ENCODE peak calls at places on chromosomes 6 and 20, in five cellular contexts. One of them, this sample, is unnamed.

GRCh38 chr6:149963212-149963461 is 606 bp upstream of the ULBP1 start:
- DNase-seq in stomach: no peak
- DNase-seq in fibroblast of mammary gland: no peak
- DNase-seq in ovary: no peak
- DNase-seq in breast epithelium: no peak
- DNase-seq in this sample: peak; percentile 66

GRCh38 chr6:2126351-2126750 is 119.1 kb downstream of the GMDS start:
- DNase-seq in stomach: no peak
- DNase-seq in fibroblast of mammary gland: no peak
- DNase-seq in ovary: no peak
- DNase-seq in breast epithelium: no peak
- DNase-seq in this sample: no peak

GRCh38 chr20:17617212-17617867 is 47.5 kb downstream of the DSTN start:
- DNase-seq in stomach: peak; percentile 65
- DNase-seq in fibroblast of mammary gland: peak; percentile 44
- DNase-seq in ovary: peak; percentile 76
- DNase-seq in breast epithelium: peak; percentile 59
- DNase-seq in this sample: no peak

GRCh38 chr20:5484926-5485325 is 168.2 kb upstream of the PROKR2 start:
- DNase-seq in stomach: no peak
- DNase-seq in fibroblast of mammary gland: no peak
- DNase-seq in ovary: no peak
- DNase-seq in breast epithelium: no peak
- DNase-seq in this sample: no peak

GRCh38 chr6:29200767-29201662 is 30.3 kb downstream of the OR2J2 start:
- DNase-seq in stomach: no peak
- DNase-seq in fibroblast of mammary gland: no peak
- DNase-seq in ovary: no peak
- DNase-seq in breast epithelium: no peak
- DNase-seq in this sample: no peak

GRCh38 chr6:44054635-44055559 is 72.4 kb downstream of the MRPL14 start:
- DNase-seq in stomach: no peak
- DNase-seq in fibroblast of mammary gland: peak; percentile 95
- DNase-seq in ovary: no peak
- DNase-seq in breast epithelium: no peak
- DNase-seq in this sample: no peak

GRCh38 chr20:60559462-60559861 is 601.2 kb downstream of the CDH26 start:
- DNase-seq in stomach: no peak
- DNase-seq in fibroblast of mammary gland: no peak
- DNase-seq in ovary: no peak
- DNase-seq in breast epithelium: no peak
- DNase-seq in this sample: no peak

GRCh38 chr20:10511507-10512231 is 76.6 kb downstream of the SLX4IP start:
- DNase-seq in stomach: peak; percentile 79
- DNase-seq in fibroblast of mammary gland: peak; percentile 100
- DNase-seq in ovary: peak; percentile 88
- DNase-seq in breast epithelium: peak; percentile 85
- DNase-seq in this sample: no peak

GRCh38 chr6:12645941-12646340 is 70.6 kb upstream of the PHACTR1 start:
- DNase-seq in stomach: no peak
- DNase-seq in fibroblast of mammary gland: no peak
- DNase-seq in ovary: no peak
- DNase-seq in breast epithelium: no peak
- DNase-seq in this sample: no peak

GRCh38 chr6:130742282-130742681 is 84.9 kb upstream of the SMLR1 start:
- DNase-seq in stomach: no peak
- DNase-seq in fibroblast of mammary gland: no peak
- DNase-seq in ovary: no peak
- DNase-seq in breast epithelium: no peak
- DNase-seq in this sample: no peak

GRCh38 chr6:106116125-106116524 is 30.0 kb downstream of the PRDM1 start:
- DNase-seq in stomach: no peak
- DNase-seq in fibroblast of mammary gland: no peak
- DNase-seq in ovary: no peak
- DNase-seq in breast epithelium: peak; percentile 91
- DNase-seq in this sample: no peak

GRCh38 chr6:88208736-88209135 is 42.6 kb upstream of the CNR1 start:
- DNase-seq in stomach: no peak
- DNase-seq in fibroblast of mammary gland: peak; percentile 11
- DNase-seq in ovary: no peak
- DNase-seq in breast epithelium: no peak
- DNase-seq in this sample: no peak

GRCh38 chr6:143596857-143597256 is 80.9 kb upstream of the PHACTR2 start:
- DNase-seq in stomach: no peak
- DNase-seq in fibroblast of mammary gland: peak; percentile 75
- DNase-seq in ovary: peak; percentile 62
- DNase-seq in breast epithelium: no peak
- DNase-seq in this sample: no peak

GRCh38 chr6:129981598-129981997 is 36.8 kb upstream of the L3MBTL3 start:
- DNase-seq in stomach: no peak
- DNase-seq in fibroblast of mammary gland: peak; percentile 29
- DNase-seq in ovary: no peak
- DNase-seq in breast epithelium: no peak
- DNase-seq in this sample: no peak

GRCh38 chr6:134621858-134622257 is 303.9 kb upstream of the SGK1 start:
- DNase-seq in stomach: peak; percentile 74
- DNase-seq in fibroblast of mammary gland: peak; percentile 31
- DNase-seq in ovary: no peak
- DNase-seq in breast epithelium: peak; percentile 89
- DNase-seq in this sample: no peak

GRCh38 chr6:16239798-16240123 is 1.4 kb downstream of the GMPR start:
- DNase-seq in stomach: no peak
- DNase-seq in fibroblast of mammary gland: peak; percentile 35
- DNase-seq in ovary: no peak
- DNase-seq in breast epithelium: no peak
- DNase-seq in this sample: no peak

GRCh38 chr6:42514746-42515145 is 49.1 kb upstream of the UBR2 start:
- DNase-seq in stomach: no peak
- DNase-seq in fibroblast of mammary gland: no peak
- DNase-seq in ovary: no peak
- DNase-seq in breast epithelium: no peak
- DNase-seq in this sample: no peak

GRCh38 chr6:108876929-108877775 is 28.9 kb downstream of the ARMC2 start:
- DNase-seq in stomach: peak; percentile 55
- DNase-seq in fibroblast of mammary gland: peak; percentile 93
- DNase-seq in ovary: peak; percentile 71
- DNase-seq in breast epithelium: peak; percentile 51
- DNase-seq in this sample: no peak

GRCh38 chr6:151225919-151226318 is 13.8 kb upstream of the AKAP12 start:
- DNase-seq in stomach: no peak
- DNase-seq in fibroblast of mammary gland: no peak
- DNase-seq in ovary: no peak
- DNase-seq in breast epithelium: no peak
- DNase-seq in this sample: no peak

GRCh38 chr6:95589067-95589466 is 11.7 kb downstream of the MANEA start:
- DNase-seq in stomach: no peak
- DNase-seq in fibroblast of mammary gland: no peak
- DNase-seq in ovary: no peak
- DNase-seq in breast epithelium: no peak
- DNase-seq in this sample: no peak
- TF ChIP-seq CTCF in stomach: no peak
- TF ChIP-seq CTCF in fibroblast of mammary gland: no peak
- TF ChIP-seq CTCF in ovary: no peak
- TF ChIP-seq CTCF in breast epithelium: no peak
- TF ChIP-seq CTCF in this sample: no peak

GRCh38 chr20:63945921-63946920 is 10.0 kb downstream of the UCKL1 start:
- DNase-seq in stomach: no peak
- DNase-seq in fibroblast of mammary gland: no peak
- DNase-seq in ovary: no peak
- DNase-seq in breast epithelium: no peak
- DNase-seq in this sample: no peak

GRCh38 chr20:63950701-63951397 is 5.4 kb downstream of the UCKL1 start:
- DNase-seq in stomach: no peak
- DNase-seq in fibroblast of mammary gland: no peak
- DNase-seq in ovary: no peak
- DNase-seq in breast epithelium: no peak
- DNase-seq in this sample: peak; percentile 94

GRCh38 chr20:63946986-63947637 is 9.1 kb downstream of the UCKL1 start:
- DNase-seq in stomach: no peak
- DNase-seq in fibroblast of mammary gland: no peak
- DNase-seq in ovary: no peak
- DNase-seq in breast epithelium: no peak
- DNase-seq in this sample: no peak

GRCh38 chr20:63945031-63945658 is 11.1 kb downstream of the UCKL1 start:
- DNase-seq in stomach: no peak
- DNase-seq in fibroblast of mammary gland: no peak
- DNase-seq in ovary: no peak
- DNase-seq in breast epithelium: no peak
- DNase-seq in this sample: no peak

DNA sequence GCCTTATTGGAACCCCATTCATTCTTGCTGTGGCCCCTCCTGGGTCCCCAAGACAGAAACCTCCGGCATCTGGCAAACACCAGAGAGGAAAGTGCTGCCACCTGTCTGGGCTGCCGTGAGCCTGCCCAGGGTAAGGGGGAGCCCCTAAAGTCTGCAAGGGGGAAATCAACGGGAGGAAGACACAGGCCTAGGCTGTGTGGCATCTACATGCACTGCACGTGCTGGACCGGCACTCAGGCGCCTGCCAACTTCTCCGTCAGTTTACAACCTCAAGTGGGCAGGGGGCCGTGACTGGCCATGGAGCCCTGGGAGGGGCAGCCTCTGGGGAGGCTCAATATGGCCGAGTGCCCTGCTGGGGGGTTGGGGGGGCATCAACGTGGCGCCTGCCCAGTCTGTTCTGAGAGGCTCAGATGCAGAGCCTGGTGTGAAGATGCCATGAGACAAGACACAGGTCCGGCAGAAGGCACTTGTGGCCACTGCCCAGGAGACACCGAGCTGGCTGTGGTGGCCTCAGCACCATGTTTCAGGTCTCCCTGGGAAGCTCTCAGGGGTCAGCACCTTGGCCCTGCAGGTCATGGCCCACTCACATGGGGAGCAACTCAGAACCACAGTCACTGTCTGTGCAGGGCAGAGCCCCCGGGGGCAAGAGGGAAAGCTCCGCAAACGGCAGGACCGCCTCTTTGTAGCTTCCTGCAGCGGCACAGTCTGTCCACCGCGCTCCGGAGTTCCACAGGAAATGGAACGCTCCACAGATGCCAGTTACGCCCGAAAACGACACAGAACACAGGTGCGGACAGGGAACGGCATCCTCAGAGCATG is 8.4 kb downstream of the UCKL1 start:
- DNase-seq in stomach: no peak
- DNase-seq in fibroblast of mammary gland: no peak
- DNase-seq in ovary: no peak
- DNase-seq in breast epithelium: peak; percentile 63
- DNase-seq in this sample: no peak
- TF ChIP-seq CTCF in stomach: no peak
- TF ChIP-seq CTCF in fibroblast of mammary gland: no peak
- TF ChIP-seq CTCF in ovary: no peak
- TF ChIP-seq CTCF in breast epithelium: no peak
- TF ChIP-seq CTCF in this sample: no peak

GRCh38 chr6:18302561-18303439 is 38.5 kb upstream of the DEK start:
- DNase-seq in stomach: no peak
- DNase-seq in fibroblast of mammary gland: peak; percentile 45
- DNase-seq in ovary: no peak
- DNase-seq in breast epithelium: no peak
- DNase-seq in this sample: no peak
- TF ChIP-seq CTCF in stomach: no peak
- TF ChIP-seq CTCF in fibroblast of mammary gland: peak; percentile 12
- TF ChIP-seq CTCF in ovary: no peak
- TF ChIP-seq CTCF in breast epithelium: no peak
- TF ChIP-seq CTCF in this sample: peak; percentile 32

DNA sequence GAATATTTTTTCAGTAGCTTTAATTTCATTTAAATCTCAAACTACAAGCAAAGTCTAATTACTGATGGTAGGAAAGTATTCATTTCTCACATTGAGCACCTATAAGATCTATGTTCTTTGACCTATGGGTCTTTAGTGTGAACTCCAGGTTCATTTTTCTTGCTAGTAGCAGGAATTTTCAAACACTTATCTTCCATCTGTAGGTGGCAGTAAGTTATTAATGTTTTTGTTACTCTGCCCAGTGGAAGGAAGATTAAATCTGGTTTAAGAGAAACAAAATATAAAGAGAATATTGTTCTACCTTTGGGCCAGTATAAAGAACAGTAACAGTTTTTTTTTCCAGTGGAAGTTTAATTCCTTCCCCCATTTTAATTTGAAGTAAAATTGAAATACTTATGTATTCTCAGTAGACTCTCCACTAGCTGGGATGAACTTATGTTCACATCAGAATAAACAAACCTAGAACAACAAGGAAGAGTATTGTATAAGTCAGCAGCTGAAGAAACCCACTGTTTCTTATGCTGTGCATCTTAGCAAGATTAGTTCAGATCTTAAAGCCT is 328.2 kb downstream of the PHF3 start:
- DNase-seq in stomach: no peak
- DNase-seq in fibroblast of mammary gland: no peak
- DNase-seq in ovary: no peak
- DNase-seq in breast epithelium: no peak
- DNase-seq in this sample: no peak
- TF ChIP-seq CTCF in stomach: no peak
- TF ChIP-seq CTCF in fibroblast of mammary gland: no peak
- TF ChIP-seq CTCF in ovary: no peak
- TF ChIP-seq CTCF in breast epithelium: no peak
- TF ChIP-seq CTCF in this sample: peak; percentile 23

GRCh38 chr6:158329531-158329930 is 17.3 kb downstream of the TULP4 start:
- DNase-seq in stomach: no peak
- DNase-seq in fibroblast of mammary gland: peak; percentile 22
- DNase-seq in ovary: no peak
- DNase-seq in breast epithelium: no peak
- DNase-seq in this sample: no peak

GRCh38 chr6:158330016-158330415 is 17.8 kb downstream of the TULP4 start:
- DNase-seq in stomach: no peak
- DNase-seq in fibroblast of mammary gland: no peak
- DNase-seq in ovary: no peak
- DNase-seq in breast epithelium: no peak
- DNase-seq in this sample: no peak

GRCh38 chr6:158328952-158329351 is 16.7 kb downstream of the TULP4 start:
- DNase-seq in stomach: no peak
- DNase-seq in fibroblast of mammary gland: no peak
- DNase-seq in ovary: no peak
- DNase-seq in breast epithelium: no peak
- DNase-seq in this sample: no peak

GRCh38 chr6:158327216-158327615 is 15.0 kb downstream of the TULP4 start:
- DNase-seq in stomach: no peak
- DNase-seq in fibroblast of mammary gland: no peak
- DNase-seq in ovary: no peak
- DNase-seq in breast epithelium: no peak
- DNase-seq in this sample: no peak

GRCh38 chr6:158328446-158328845 is 16.2 kb downstream of the TULP4 start:
- DNase-seq in stomach: no peak
- DNase-seq in fibroblast of mammary gland: no peak
- DNase-seq in ovary: no peak
- DNase-seq in breast epithelium: no peak
- DNase-seq in this sample: no peak
- TF ChIP-seq CTCF in stomach: no peak
- TF ChIP-seq CTCF in fibroblast of mammary gland: no peak
- TF ChIP-seq CTCF in ovary: no peak
- TF ChIP-seq CTCF in breast epithelium: no peak
- TF ChIP-seq CTCF in this sample: no peak

GRCh38 chr20:36481380-36482043 is 59.8 kb upstream of the MYL9 start:
- DNase-seq in stomach: no peak
- DNase-seq in fibroblast of mammary gland: peak; percentile 44
- DNase-seq in ovary: no peak
- DNase-seq in breast epithelium: no peak
- DNase-seq in this sample: no peak
- TF ChIP-seq CTCF in stomach: no peak
- TF ChIP-seq CTCF in fibroblast of mammary gland: no peak
- TF ChIP-seq CTCF in ovary: no peak
- TF ChIP-seq CTCF in breast epithelium: no peak
- TF ChIP-seq CTCF in this sample: no peak

GRCh38 chr20:49346682-49347081 is 68.8 kb upstream of the ZNFX1 start:
- DNase-seq in stomach: no peak
- DNase-seq in fibroblast of mammary gland: no peak
- DNase-seq in ovary: no peak
- DNase-seq in breast epithelium: no peak
- DNase-seq in this sample: no peak
- TF ChIP-seq CTCF in stomach: no peak
- TF ChIP-seq CTCF in fibroblast of mammary gland: no peak
- TF ChIP-seq CTCF in ovary: no peak
- TF ChIP-seq CTCF in breast epithelium: no peak
- TF ChIP-seq CTCF in this sample: no peak

This sample was measured in D721Med.